ENCODE peak calls at places on chromosomes 12 and 14, in ten cellular contexts. One of them, this sample, is unnamed.

GRCh38 chr12:46585854-46586621 is 213.5 kb upstream of the SLC38A2 start:
- DNase-seq in caudate nucleus: no peak
- DNase-seq in iPS DF 6.9: no peak
- DNase-seq in frontal cortex: no peak
- DNase-seq in NCI-H510A: peak
- DNase-seq in T-cell: peak
- DNase-seq in GM06990: no peak
- DNase-seq in stimulated activated CD4-positive, alpha-beta T cell treated with anti-CD3 and anti-CD28 coated beads, Interleukin-2, amount 100 ng/mL, for 48 hours: no peak
- DNase-seq in WTC11: peak
- DNase-seq in nephron progenitor cell: peak
- DNase-seq in this sample: peak

GRCh38 chr14:30558362-30558674 is 640 bp upstream of the G2E3 start:
- DNase-seq in GM06990: no peak
- DNase-seq in WTC11: no peak
- DNase-seq in nephron progenitor cell: no peak
- DNase-seq in iPS DF 6.9: no peak
- DNase-seq in stimulated activated CD4-positive, alpha-beta T cell treated with anti-CD3 and anti-CD28 coated beads, Interleukin-2, amount 100 ng/mL, for 48 hours: no peak
- DNase-seq in caudate nucleus: no peak
- DNase-seq in NCI-H510A: no peak
- DNase-seq in frontal cortex: no peak
- DNase-seq in T-cell: no peak
- DNase-seq in this sample: no peak

GRCh38 chr12:31507966-31508365 is 83.0 kb downstream of the DENND5B start:
- DNase-seq in iPS DF 6.9: no peak
- DNase-seq in nephron progenitor cell: no peak
- DNase-seq in caudate nucleus: no peak
- DNase-seq in T-cell: no peak
- DNase-seq in GM06990: no peak
- DNase-seq in WTC11: no peak
- DNase-seq in stimulated activated CD4-positive, alpha-beta T cell treated with anti-CD3 and anti-CD28 coated beads, Interleukin-2, amount 100 ng/mL, for 48 hours: no peak
- DNase-seq in NCI-H510A: no peak
- DNase-seq in frontal cortex: no peak
- DNase-seq in this sample: no peak

GRCh38 chr12:113142173-113142885 is 6.8 kb upstream of the RASAL1 start:
- DNase-seq in caudate nucleus: peak
- DNase-seq in NCI-H510A: no peak
- DNase-seq in GM06990: no peak
- DNase-seq in frontal cortex: no peak
- DNase-seq in WTC11: no peak
- DNase-seq in T-cell: no peak
- DNase-seq in stimulated activated CD4-positive, alpha-beta T cell treated with anti-CD3 and anti-CD28 coated beads, Interleukin-2, amount 100 ng/mL, for 48 hours: no peak
- DNase-seq in nephron progenitor cell: no peak
- DNase-seq in iPS DF 6.9: no peak
- DNase-seq in this sample: no peak

GRCh38 chr12:121239335-121239678 is 29.4 kb downstream of the P2RX4 start:
- DNase-seq in caudate nucleus: no peak
- DNase-seq in WTC11: no peak
- DNase-seq in nephron progenitor cell: no peak
- DNase-seq in T-cell: no peak
- DNase-seq in frontal cortex: no peak
- DNase-seq in iPS DF 6.9: no peak
- DNase-seq in stimulated activated CD4-positive, alpha-beta T cell treated with anti-CD3 and anti-CD28 coated beads, Interleukin-2, amount 100 ng/mL, for 48 hours: no peak
- DNase-seq in NCI-H510A: no peak
- DNase-seq in GM06990: no peak
- DNase-seq in this sample: no peak

GRCh38 chr12:76670776-76671175 is 93.1 kb upstream of the ZDHHC17 start:
- DNase-seq in frontal cortex: no peak
- DNase-seq in nephron progenitor cell: no peak
- DNase-seq in iPS DF 6.9: no peak
- DNase-seq in WTC11: no peak
- DNase-seq in stimulated activated CD4-positive, alpha-beta T cell treated with anti-CD3 and anti-CD28 coated beads, Interleukin-2, amount 100 ng/mL, for 48 hours: no peak
- DNase-seq in GM06990: no peak
- DNase-seq in caudate nucleus: no peak
- DNase-seq in T-cell: no peak
- DNase-seq in NCI-H510A: no peak
- DNase-seq in this sample: no peak

GRCh38 chr14:75022655-75023054 is 19.9 kb downstream of the EIF2B2 start:
- DNase-seq in NCI-H510A: peak
- DNase-seq in WTC11: peak
- DNase-seq in stimulated activated CD4-positive, alpha-beta T cell treated with anti-CD3 and anti-CD28 coated beads, Interleukin-2, amount 100 ng/mL, for 48 hours: no peak
- DNase-seq in frontal cortex: no peak
- DNase-seq in T-cell: no peak
- DNase-seq in GM06990: no peak
- DNase-seq in iPS DF 6.9: peak
- DNase-seq in caudate nucleus: no peak
- DNase-seq in nephron progenitor cell: peak
- DNase-seq in this sample: no peak

GRCh38 chr12:92155733-92156132 is 10.1 kb upstream of the BTG1 start:
- DNase-seq in iPS DF 6.9: no peak
- DNase-seq in WTC11: no peak
- DNase-seq in T-cell: no peak
- DNase-seq in GM06990: no peak
- DNase-seq in NCI-H510A: no peak
- DNase-seq in nephron progenitor cell: no peak
- DNase-seq in frontal cortex: no peak
- DNase-seq in stimulated activated CD4-positive, alpha-beta T cell treated with anti-CD3 and anti-CD28 coated beads, Interleukin-2, amount 100 ng/mL, for 48 hours: no peak
- DNase-seq in caudate nucleus: no peak
- DNase-seq in this sample: no peak

GRCh38 chr14:99136401-99136800 is 135.6 kb downstream of the BCL11B start:
- DNase-seq in caudate nucleus: no peak
- DNase-seq in GM06990: no peak
- DNase-seq in T-cell: no peak
- DNase-seq in NCI-H510A: no peak
- DNase-seq in frontal cortex: no peak
- DNase-seq in nephron progenitor cell: no peak
- DNase-seq in iPS DF 6.9: no peak
- DNase-seq in stimulated activated CD4-positive, alpha-beta T cell treated with anti-CD3 and anti-CD28 coated beads, Interleukin-2, amount 100 ng/mL, for 48 hours: no peak
- DNase-seq in WTC11: no peak
- DNase-seq in this sample: no peak

GRCh38 chr14:31127690-31128089 is 79.9 kb downstream of the HECTD1 start:
- DNase-seq in WTC11: no peak
- DNase-seq in stimulated activated CD4-positive, alpha-beta T cell treated with anti-CD3 and anti-CD28 coated beads, Interleukin-2, amount 100 ng/mL, for 48 hours: peak
- DNase-seq in frontal cortex: no peak
- DNase-seq in nephron progenitor cell: no peak
- DNase-seq in GM06990: peak
- DNase-seq in T-cell: no peak
- DNase-seq in iPS DF 6.9: no peak
- DNase-seq in NCI-H510A: no peak
- DNase-seq in caudate nucleus: no peak
- DNase-seq in this sample: no peak

GRCh38 chr14:102280376-102280962 is 24.5 kb downstream of the MOK start:
- DNase-seq in NCI-H510A: no peak
- DNase-seq in WTC11: no peak
- DNase-seq in stimulated activated CD4-positive, alpha-beta T cell treated with anti-CD3 and anti-CD28 coated beads, Interleukin-2, amount 100 ng/mL, for 48 hours: no peak
- DNase-seq in caudate nucleus: no peak
- DNase-seq in GM06990: no peak
- DNase-seq in iPS DF 6.9: no peak
- DNase-seq in frontal cortex: no peak
- DNase-seq in T-cell: no peak
- DNase-seq in nephron progenitor cell: no peak
- DNase-seq in this sample: no peak

GRCh38 chr12:93847517-93848452 is 170.6 kb downstream of the CRADD start:
- DNase-seq in GM06990: peak
- DNase-seq in WTC11: no peak
- DNase-seq in NCI-H510A: no peak
- DNase-seq in caudate nucleus: no peak
- DNase-seq in nephron progenitor cell: no peak
- DNase-seq in stimulated activated CD4-positive, alpha-beta T cell treated with anti-CD3 and anti-CD28 coated beads, Interleukin-2, amount 100 ng/mL, for 48 hours: no peak
- DNase-seq in T-cell: no peak
- DNase-seq in frontal cortex: no peak
- DNase-seq in iPS DF 6.9: no peak
- DNase-seq in this sample: no peak

GRCh38 chr12:25130741-25131188 is 64.2 kb downstream of the DNAI7 start:
- DNase-seq in WTC11: no peak
- DNase-seq in frontal cortex: peak
- DNase-seq in iPS DF 6.9: no peak
- DNase-seq in GM06990: no peak
- DNase-seq in T-cell: no peak
- DNase-seq in nephron progenitor cell: no peak
- DNase-seq in stimulated activated CD4-positive, alpha-beta T cell treated with anti-CD3 and anti-CD28 coated beads, Interleukin-2, amount 100 ng/mL, for 48 hours: no peak
- DNase-seq in NCI-H510A: peak
- DNase-seq in caudate nucleus: no peak
- DNase-seq in this sample: no peak

GRCh38 chr14:68167019-68167716 is 347.6 kb downstream of the RAD51B start:
- DNase-seq in T-cell: no peak
- DNase-seq in NCI-H510A: no peak
- DNase-seq in WTC11: no peak
- DNase-seq in stimulated activated CD4-positive, alpha-beta T cell treated with anti-CD3 and anti-CD28 coated beads, Interleukin-2, amount 100 ng/mL, for 48 hours: no peak
- DNase-seq in nephron progenitor cell: no peak
- DNase-seq in caudate nucleus: no peak
- DNase-seq in GM06990: no peak
- DNase-seq in iPS DF 6.9: no peak
- DNase-seq in frontal cortex: no peak
- DNase-seq in this sample: no peak

GRCh38 chr14:64581363-64581762 is 31.6 kb downstream of the PPP1R36 start:
- DNase-seq in NCI-H510A: no peak
- DNase-seq in frontal cortex: no peak
- DNase-seq in WTC11: no peak
- DNase-seq in stimulated activated CD4-positive, alpha-beta T cell treated with anti-CD3 and anti-CD28 coated beads, Interleukin-2, amount 100 ng/mL, for 48 hours: no peak
- DNase-seq in GM06990: no peak
- DNase-seq in iPS DF 6.9: no peak
- DNase-seq in caudate nucleus: no peak
- DNase-seq in nephron progenitor cell: no peak
- DNase-seq in T-cell: no peak
- DNase-seq in this sample: no peak

GRCh38 chr12:89236748-89237428 is 115.4 kb downstream of the DUSP6 start:
- DNase-seq in caudate nucleus: no peak
- DNase-seq in T-cell: no peak
- DNase-seq in nephron progenitor cell: no peak
- DNase-seq in frontal cortex: no peak
- DNase-seq in NCI-H510A: peak
- DNase-seq in WTC11: no peak
- DNase-seq in stimulated activated CD4-positive, alpha-beta T cell treated with anti-CD3 and anti-CD28 coated beads, Interleukin-2, amount 100 ng/mL, for 48 hours: no peak
- DNase-seq in GM06990: no peak
- DNase-seq in iPS DF 6.9: no peak
- DNase-seq in this sample: no peak

This sample was measured in iPS DF 19.7.